ENCODE peak calls at places on chromosomes 6 and 20, in nine cellular contexts. F is SK-N-SH, X is ELR, O is RPMI7951, U is KG1, G is GM13976, B is NCI-H1092, M is T1000, L is colonic mucosa. D is an unnamed sample.

GRCh38 chr6:107813555-107814194 is 10.4 kb downstream of the SCML4 start:
- DNase-seq in L (no peak), M (no peak), G (no peak), F (no peak), U (no peak), X (no peak), O (no peak), B (no peak), D (peak)

GRCh38 chr6:147117580-147117979 is 86.6 kb upstream of the STXBP5 start:
- DNase-seq in U (no peak), B (no peak), X (peak), G (no peak), O (peak), M (no peak), F (no peak), L (no peak), D (peak)

GRCh38 chr6:158205220-158205944 is 37.2 kb downstream of the GTF2H5 start:
- DNase-seq in B (no peak), U (no peak), L (no peak), O (no peak), G (no peak), X (peak), F (no peak), M (no peak), D (peak)

GRCh38 chr6:160379464-160379863 is 31.3 kb downstream of the SLC22A3 start:
- DNase-seq in F (no peak), L (no peak), G (no peak), M (no peak), X (peak), O (peak), U (no peak), B (no peak), D (peak)

GRCh38 chr6:93806409-93807270 is 387.3 kb upstream of the EPHA7 start:
- DNase-seq in B (no peak), F (no peak), L (no peak), O (no peak), U (no peak), M (no peak), G (no peak), X (no peak), D (no peak)

GRCh38 chr6:52512199-52512598 is 64.7 kb downstream of the TRAM2 start:
- DNase-seq in M (peak), X (peak), O (peak), F (no peak), B (no peak), U (no peak), L (no peak), G (no peak), D (peak)

GRCh38 chr6:52839124-52840055 is 1.2 kb downstream of the GSTA5 start:
- DNase-seq in G (peak), X (peak), U (no peak), M (peak), B (no peak), F (peak), L (peak), O (peak), D (peak)

GRCh38 chr6:43377710-43378229 is 8.3 kb upstream of the ZNF318 start:
- DNase-seq in U (no peak), L (no peak), M (no peak), G (no peak), F (no peak), O (no peak), B (no peak), X (no peak), D (no peak)

GRCh38 chr6:88808381-88808780 is 155.0 kb downstream of the RNGTT start:
- DNase-seq in X (no peak), M (no peak), O (no peak), G (no peak), B (no peak), L (no peak), F (no peak), U (no peak), D (no peak)

GRCh38 chr6:41636803-41637178 is 1.5 kb upstream of the MDFI start:
- DNase-seq in M (no peak), X (peak), O (no peak), G (no peak), L (peak), U (no peak), B (no peak), F (no peak), D (peak)

GRCh38 chr6:2865270-2866182 is 23.9 kb upstream of the SERPINB1 start:
- DNase-seq in F (no peak), L (no peak), M (no peak), G (no peak), U (no peak), O (no peak), X (no peak), B (no peak), D (no peak)

GRCh38 chr20:4102381-4102780 is 87.0 kb upstream of the RNF24 start:
- DNase-seq in F (no peak), G (no peak), M (no peak), X (peak), L (no peak), U (no peak), O (peak), B (no peak), D (peak)

GRCh38 chr20:56187791-56188190 is 60.7 kb upstream of the MC3R start:
- DNase-seq in M (no peak), G (no peak), F (peak), U (no peak), X (peak), L (no peak), B (peak), O (peak), D (peak)

GRCh38 chr20:44020406-44021148 is 105.9 kb downstream of the TOX2 start:
- DNase-seq in F (no peak), G (no peak), B (no peak), U (no peak), O (no peak), L (no peak), M (no peak), X (no peak), D (no peak)

GRCh38 chr20:21796059-21796458 is 90.6 kb downstream of the PAX1 start:
- DNase-seq in G (no peak), L (no peak), B (no peak), O (no peak), X (no peak), M (no peak), U (no peak), F (no peak), D (peak)

GRCh38 chr20:20489623-20490341 is 121.9 kb downstream of the INSM1 start:
- DNase-seq in G (no peak), F (no peak), B (no peak), L (no peak), M (no peak), O (no peak), U (no peak), X (no peak), D (no peak)